ENCODE peak calls at places on chromosome 1, in six cellular contexts. F is HL-60; U is activated CD4-positive, alpha-beta T cell treated with anti-CD3 and anti-CD28 coated beads for 24 hours; X is activated T-helper 1 cell treated with anti-CD3 and anti-CD28 coated beads, Interleukin-12 subunit alpha, Interleukin-12 subunit beta, Interleukin-2, Interleukin-4 antibody, amounts not matched to agents 30 ng/mL and 10 ng/mL and 1 ng/mL, durations not matched to agents 14 hours and 24 hours and 36 hours; J is stimulated activated CD4-positive, alpha-beta T cell treated with anti-CD3 and anti-CD28 coated beads, TNF-alpha, amount 100 ng/mL, for 24 hours; W is HEK293T. Q is an unnamed sample.

GRCh38 chr1:155910621-155911121 is 478 bp downstream of the RIT1 start:
- DNase-seq in F (peak; percentile 7), J (no peak), X (no peak), W (peak; percentile 30), U (no peak), Q (peak; percentile 45)

GRCh38 chr1:160925652-160926241 is 28.9 kb downstream of the ITLN2 start:
- DNase-seq in J (no peak), X (no peak), U (no peak), W (no peak), F (no peak), Q (peak; percentile 21)

GRCh38 chr1:61533546-61533945 is 191.4 kb downstream of the TM2D1 start:
- DNase-seq in U (no peak), F (no peak), X (no peak), J (no peak), W (no peak), Q (no peak)

GRCh38 chr1:197392541-197392940 is 124.5 kb downstream of the CRB1 start:
- DNase-seq in F (no peak), U (no peak), W (no peak), X (no peak), J (no peak), Q (peak; percentile 19)

GRCh38 chr1:74728736-74729135 is 4.1 kb downstream of the CRYZ start:
- DNase-seq in X (no peak), F (no peak), U (no peak), W (no peak), J (no peak), Q (no peak)

GRCh38 chr1:217881607-217882332 is 250.6 kb downstream of the SPATA17 start:
- DNase-seq in F (no peak), J (no peak), W (no peak), U (no peak), X (no peak), Q (no peak)

GRCh38 chr1:212566522-212567479 is 41.8 kb upstream of the ATF3 start:
- DNase-seq in U (peak; percentile 56), F (no peak), W (peak; percentile 62), J (peak; percentile 41), X (peak; percentile 57), Q (peak; percentile 98)

GRCh38 chr1:22808846-22809501 is 98.3 kb downstream of the EPHB2 start:
- DNase-seq in U (no peak), F (no peak), W (no peak), X (no peak), J (no peak), Q (peak; percentile 56)

GRCh38 chr1:223270155-223270554 is 93.8 kb downstream of the SUSD4 start:
- DNase-seq in W (no peak), X (no peak), U (no peak), J (no peak), F (no peak), Q (no peak)

GRCh38 chr1:11802616-11802972 is 3.2 kb downstream of the MTHFR start:
- DNase-seq in W (no peak), F (peak; percentile 20), U (no peak), J (no peak), X (peak; percentile 9), Q (no peak)

GRCh38 chr1:228059536-228060457 is 22.7 kb upstream of the ARF1 start:
- DNase-seq in W (peak; percentile 99), U (peak; percentile 40), X (peak; percentile 58), J (no peak), F (no peak), Q (no peak)

GRCh38 chr1:183438060-183438459 is 19.9 kb upstream of the NMNAT2 start:
- DNase-seq in X (no peak), J (no peak), W (no peak), F (no peak), U (no peak), Q (no peak)

GRCh38 chr1:2538376-2538775 is 8.3 kb upstream of the HES5 start:
- DNase-seq in F (no peak), J (no peak), X (no peak), W (no peak), U (no peak), Q (no peak)

GRCh38 chr1:155134322-155134721 is 1.3 kb upstream of the SLC50A1 start:
- DNase-seq in F (no peak), U (no peak), J (no peak), X (no peak), W (no peak), Q (no peak)

GRCh38 chr1:246295968-246296367 is 211.1 kb downstream of the SMYD3 start:
- DNase-seq in X (no peak), U (no peak), W (no peak), F (peak; percentile 15), J (no peak), Q (no peak)

GRCh38 chr1:91684599-91685196 is 184.0 kb downstream of the CDC7 start:
- DNase-seq in U (no peak), J (no peak), W (no peak), F (peak; percentile 12), X (peak; percentile 28), Q (no peak)

GRCh38 chr1:54249798-54250497 is 50.0 kb downstream of the MRPL37 start:
- DNase-seq in W (peak; percentile 68), J (no peak), U (no peak), X (no peak), F (no peak), Q (peak; percentile 96)